ENCODE peak calls at places on chromosome 21, in four cellular contexts. One of them, this sample, is unnamed. For H3K27me3, the result is how much of the 10 kb centered on the place peaks cover.

GRCh38 chr21:30072496-30072895 is 94.1 kb downstream of the CLDN17 start:
- DNase-seq in cardiac muscle cell: peak
- DNase-seq in left lung: no peak
- DNase-seq in aorta: no peak
- DNase-seq in this sample: no peak

GRCh38 chr21:26881504-26882228 is 36.5 kb upstream of the ADAMTS1 start:
- DNase-seq in cardiac muscle cell: peak
- DNase-seq in aorta: no peak
- DNase-seq in left lung: no peak
- DNase-seq in this sample: no peak

GRCh38 chr21:26587621-26588260 is 14.7 kb upstream of the CYYR1 start:
- DNase-seq in aorta: no peak
- DNase-seq in cardiac muscle cell: peak
- DNase-seq in left lung: no peak
- DNase-seq in this sample: no peak

GRCh38 chr21:34983680-34984086 is 65.4 kb downstream of the RUNX1 start:
- DNase-seq in aorta: no peak
- DNase-seq in left lung: no peak
- DNase-seq in cardiac muscle cell: no peak
- DNase-seq in this sample: no peak

GRCh38 chr21:27365394-27365793 is 398.5 kb upstream of the ADAMTS5 start:
- DNase-seq in aorta: no peak
- DNase-seq in cardiac muscle cell: no peak
- DNase-seq in left lung: no peak
- DNase-seq in this sample: no peak

GRCh38 chr21:31293986-31294385 is 50.1 kb downstream of the TIAM1 start:
- DNase-seq in left lung: no peak
- DNase-seq in cardiac muscle cell: peak
- DNase-seq in aorta: no peak
- DNase-seq in this sample: no peak

GRCh38 chr21:15293251-15293650 is 228.5 kb upstream of the NRIP1 start:
- DNase-seq in left lung: no peak
- DNase-seq in cardiac muscle cell: peak
- DNase-seq in aorta: no peak
- DNase-seq in this sample: peak

GRCh38 chr21:21019681-21020080 is 21.5 kb downstream of the NCAM2 start:
- DNase-seq in aorta: no peak
- DNase-seq in cardiac muscle cell: no peak
- DNase-seq in left lung: no peak
- DNase-seq in this sample: no peak

GRCh38 chr21:15483138-15483780 is 246.5 kb upstream of the USP25 start:
- DNase-seq in aorta: peak
- DNase-seq in cardiac muscle cell: peak
- DNase-seq in left lung: peak
- DNase-seq in this sample: peak

GRCh38 chr21:15752763-15753407 is 23.1 kb downstream of the USP25 start:
- DNase-seq in left lung: no peak
- DNase-seq in cardiac muscle cell: no peak
- DNase-seq in aorta: no peak
- DNase-seq in this sample: no peak

GRCh38 chr21:37525810-37526209 is 159.2 kb downstream of the DYRK1A start:
- DNase-seq in left lung: no peak
- DNase-seq in cardiac muscle cell: peak
- DNase-seq in aorta: no peak
- DNase-seq in this sample: no peak

GRCh38 chr21:31108969-31109368 is 70.7 kb upstream of the KRTAP19-8 start:
- DNase-seq in cardiac muscle cell: peak
- DNase-seq in left lung: no peak
- DNase-seq in aorta: no peak
- DNase-seq in this sample: no peak

DNA sequence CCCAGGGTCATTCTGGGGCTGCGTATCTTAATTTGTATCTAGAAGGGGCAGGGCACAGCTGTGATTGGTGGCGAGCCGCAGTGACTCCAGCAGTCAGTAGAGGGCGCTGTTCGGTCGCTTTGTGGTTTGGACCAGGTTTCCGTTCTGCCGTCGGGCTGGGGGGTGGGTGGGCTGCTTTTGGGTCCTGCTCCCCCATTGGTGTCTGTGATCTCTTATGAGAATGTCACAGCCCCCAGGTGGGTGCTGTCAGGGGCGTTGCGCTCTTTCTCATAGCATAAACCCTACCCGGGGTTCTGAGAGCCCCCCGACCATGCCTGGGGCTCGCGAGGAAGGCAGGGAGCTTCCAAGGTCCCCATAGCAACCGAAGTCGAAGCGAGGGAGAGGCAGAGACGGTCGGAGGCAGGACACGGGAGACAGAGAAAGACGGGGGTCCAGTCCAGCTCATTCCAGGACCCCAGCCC is 5.4 kb downstream of the TFF3 start:
- DNase-seq in aorta: no peak
- DNase-seq in cardiac muscle cell: peak
- DNase-seq in left lung: peak
- DNase-seq in this sample: peak
- H3K27me3 ChIP-seq in aorta: under half
- H3K27me3 ChIP-seq in cardiac muscle cell: under half
- H3K27me3 ChIP-seq in left lung: under half
- H3K27me3 ChIP-seq in this sample: under half

DNA sequence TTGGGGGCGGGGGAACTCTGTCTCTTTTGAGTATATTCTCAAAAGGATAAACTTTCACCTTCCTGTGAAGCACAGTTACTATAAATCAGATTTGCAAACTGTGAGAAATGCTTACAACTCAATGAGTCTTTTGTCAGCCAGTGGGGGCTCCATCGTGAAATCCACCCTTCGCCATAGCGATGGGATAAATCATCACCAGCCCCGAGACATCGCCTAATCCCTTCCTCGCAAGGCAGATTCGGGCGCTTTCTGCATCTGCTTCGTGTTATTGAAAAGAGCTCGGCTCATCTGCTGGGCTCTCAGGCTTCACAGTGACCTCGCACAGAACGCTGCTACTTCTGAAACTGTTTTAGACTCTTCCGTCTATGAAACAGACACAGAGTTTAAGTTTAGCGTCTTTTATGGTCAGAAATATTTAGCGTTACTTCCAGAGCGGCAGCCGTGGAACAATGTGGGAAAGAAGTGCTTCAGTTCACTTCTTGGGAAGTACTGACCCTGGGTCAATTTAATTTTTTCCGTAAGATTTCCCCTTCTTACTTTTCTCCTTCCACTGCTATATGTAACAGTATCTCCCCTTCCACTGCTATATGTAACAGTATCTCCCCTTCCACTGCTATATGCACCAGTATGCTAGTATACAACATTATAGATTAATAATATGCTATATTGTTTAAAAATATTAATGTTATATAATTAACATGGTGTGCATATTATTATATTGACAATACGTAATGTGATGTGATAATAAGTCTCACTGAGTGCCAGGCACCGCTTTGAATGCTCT is 69.5 kb upstream of the ERG start:
- DNase-seq in cardiac muscle cell: peak
- DNase-seq in left lung: no peak
- DNase-seq in aorta: no peak
- DNase-seq in this sample: no peak
- H3K27me3 ChIP-seq in cardiac muscle cell: under half
- H3K27me3 ChIP-seq in left lung: under half
- H3K27me3 ChIP-seq in aorta: under half
- H3K27me3 ChIP-seq in this sample: under half

GRCh38 chr21:33014331-33014730 is 11.4 kb upstream of the OLIG2 start:
- DNase-seq in aorta: no peak
- DNase-seq in cardiac muscle cell: no peak
- DNase-seq in left lung: no peak
- DNase-seq in this sample: no peak

GRCh38 chr21:33013618-33014017 is 12.1 kb upstream of the OLIG2 start:
- DNase-seq in cardiac muscle cell: no peak
- DNase-seq in left lung: no peak
- DNase-seq in aorta: no peak
- DNase-seq in this sample: no peak

GRCh38 chr21:33011462-33011861 is 14.3 kb upstream of the OLIG2 start:
- DNase-seq in aorta: no peak
- DNase-seq in left lung: no peak
- DNase-seq in cardiac muscle cell: peak
- DNase-seq in this sample: no peak

GRCh38 chr21:33018707-33019455 is 6.9 kb upstream of the OLIG2 start:
- DNase-seq in aorta: no peak
- DNase-seq in left lung: no peak
- DNase-seq in cardiac muscle cell: no peak
- DNase-seq in this sample: no peak

GRCh38 chr21:33015091-33015490 is 10.6 kb upstream of the OLIG2 start:
- DNase-seq in cardiac muscle cell: no peak
- DNase-seq in aorta: no peak
- DNase-seq in left lung: no peak
- DNase-seq in this sample: no peak
- H3K27me3 ChIP-seq in cardiac muscle cell: half or more
- H3K27me3 ChIP-seq in aorta: under half
- H3K27me3 ChIP-seq in left lung: half or more
- H3K27me3 ChIP-seq in this sample: under half

GRCh38 chr21:40176732-40177131 is 309.5 kb downstream of the PCP4 start:
- DNase-seq in left lung: no peak
- DNase-seq in aorta: no peak
- DNase-seq in cardiac muscle cell: no peak
- DNase-seq in this sample: no peak
- H3K27me3 ChIP-seq in left lung: under half
- H3K27me3 ChIP-seq in aorta: under half
- H3K27me3 ChIP-seq in cardiac muscle cell: under half
- H3K27me3 ChIP-seq in this sample: under half

DNA sequence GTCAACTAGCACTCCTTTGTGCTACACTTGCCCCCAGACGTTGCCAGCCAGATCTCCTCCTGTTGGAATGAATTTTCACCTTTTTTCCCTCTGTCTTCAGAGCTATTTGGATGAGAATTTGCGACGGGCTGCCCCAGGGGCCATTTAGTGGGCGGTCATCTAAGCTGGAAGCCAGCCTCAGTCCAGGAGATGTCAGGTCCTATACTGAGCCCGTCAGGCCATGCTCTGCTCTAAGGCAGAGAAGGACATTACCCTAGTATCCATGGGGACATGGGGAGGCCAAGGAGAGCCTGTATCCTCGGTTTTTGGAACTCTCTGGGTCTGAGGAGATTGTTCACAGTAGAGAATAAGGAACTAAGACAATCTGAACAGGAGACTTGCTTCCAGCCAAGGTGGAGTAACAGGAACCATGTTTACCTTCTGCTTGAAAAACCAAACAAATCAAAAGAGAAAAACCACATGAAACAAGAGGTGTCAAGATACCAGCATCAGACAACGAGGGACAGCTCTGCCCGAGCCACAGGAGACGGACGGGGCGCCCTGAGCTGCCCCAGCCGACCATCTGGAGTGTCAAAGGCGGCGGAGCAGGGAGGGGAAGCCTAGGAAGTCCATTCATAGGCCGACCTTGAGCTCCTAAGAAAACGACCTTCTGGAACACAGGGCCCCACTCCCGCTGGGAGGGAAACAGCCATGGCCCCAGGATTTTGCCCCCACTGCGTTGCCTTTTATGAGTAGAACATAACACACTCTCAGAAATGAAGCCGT is 20.0 kb upstream of the ADARB1 start:
- DNase-seq in aorta: no peak
- DNase-seq in cardiac muscle cell: no peak
- DNase-seq in left lung: no peak
- DNase-seq in this sample: no peak
- H3K27me3 ChIP-seq in aorta: under half
- H3K27me3 ChIP-seq in cardiac muscle cell: under half
- H3K27me3 ChIP-seq in left lung: under half
- H3K27me3 ChIP-seq in this sample: under half

DNA sequence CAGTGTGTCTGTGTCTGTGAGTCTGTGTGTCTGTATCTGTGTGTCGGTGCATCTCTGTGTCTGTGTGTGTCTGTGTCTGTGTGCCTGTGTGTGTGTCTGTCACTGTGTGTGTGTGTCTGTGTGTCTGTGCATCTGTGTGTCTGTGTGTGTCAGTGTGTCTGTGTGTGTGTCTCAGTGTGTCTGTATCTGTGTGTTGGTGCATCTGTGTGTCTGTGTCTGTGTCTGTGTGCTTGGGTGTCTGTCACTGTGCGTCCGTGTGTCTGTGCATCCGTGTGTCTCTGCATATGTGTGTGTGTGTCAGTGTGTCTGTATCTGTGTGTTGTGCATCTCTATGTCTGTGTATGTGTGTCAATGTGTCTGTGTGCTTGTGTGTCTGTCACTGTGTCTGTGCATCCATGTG is 44.7 kb upstream of the POFUT2 start:
- DNase-seq in aorta: no peak
- DNase-seq in left lung: peak
- DNase-seq in cardiac muscle cell: no peak
- DNase-seq in this sample: no peak
- H3K27me3 ChIP-seq in aorta: under half
- H3K27me3 ChIP-seq in left lung: under half
- H3K27me3 ChIP-seq in cardiac muscle cell: under half
- H3K27me3 ChIP-seq in this sample: under half